ENCODE peak calls at places on chromosomes 12 and 14, in eight cellular contexts. N is left ventricle myocardium superior; Z is T-helper 2 cell; C is activated T-helper 1 cell treated with Interleukin-2 at 50 U/mL for 16 hours; G is HCT116; M is central memory CD8-positive, alpha-beta T cell; L is dorsolateral prefrontal cortex; I is stomach. X is an unnamed sample.

GRCh38 chr12:34625116-34625515 is 602.8 kb downstream of the ALG10 start:
- DNase-seq in Z (no peak), C (no peak), G (peak), N (no peak), I (no peak), M (no peak), L (no peak), X (no peak)

GRCh38 chr14:68375371-68375770 is 417.5 kb downstream of the ZFP36L1 start:
- DNase-seq in M (no peak), C (no peak), I (no peak), G (no peak), N (no peak), L (no peak), Z (no peak), X (no peak)

GRCh38 chr12:33116284-33116683 is 219.7 kb upstream of the PKP2 start:
- DNase-seq in N (no peak), L (no peak), M (no peak), Z (no peak), I (no peak), C (no peak), G (no peak), X (no peak)

GRCh38 chr14:105470163-105470811 is 4.3 kb upstream of the CRIP2 start:
- DNase-seq in G (no peak), Z (no peak), C (no peak), M (no peak), L (no peak), I (no peak), N (no peak), X (no peak)

GRCh38 chr12:76878899-76879709 is at the start of gene CSRP2:
- DNase-seq in N (peak), C (peak), M (no peak), L (peak), Z (peak), I (peak), G (peak), X (peak)

GRCh38 chr12:12889701-12890100 is 1.7 kb upstream of the GPRC5A start:
- DNase-seq in Z (no peak), G (no peak), I (no peak), N (no peak), C (no peak), M (no peak), L (no peak), X (no peak)

GRCh38 chr12:5479761-5480160 is 47.9 kb downstream of the NTF3 start:
- DNase-seq in M (no peak), I (no peak), Z (no peak), L (no peak), N (no peak), C (no peak), G (no peak), X (no peak)

GRCh38 chr14:39322807-39323206 is 89.1 kb downstream of the MIA2 start:
- DNase-seq in I (no peak), C (no peak), L (no peak), M (no peak), G (no peak), N (no peak), Z (no peak), X (no peak)

GRCh38 chr12:41242613-41243012 is 54.5 kb downstream of the PDZRN4 start:
- DNase-seq in N (no peak), M (no peak), C (no peak), Z (no peak), L (no peak), G (no peak), I (no peak), X (no peak)

GRCh38 chr14:24246765-24247212 is 4.4 kb upstream of the TINF2 start:
- DNase-seq in G (no peak), M (no peak), I (no peak), L (no peak), N (no peak), Z (no peak), C (no peak), X (no peak)

GRCh38 chr12:32397703-32398102 is 1.7 kb upstream of the FGD4 start:
- DNase-seq in I (no peak), C (no peak), Z (no peak), M (no peak), N (no peak), G (no peak), L (no peak), X (no peak)

GRCh38 chr12:83122623-83122934 is 435.9 kb downstream of the TMTC2 start:
- DNase-seq in I (no peak), M (no peak), N (no peak), Z (no peak), G (no peak), C (no peak), L (no peak), X (peak)

GRCh38 chr14:105682956-105683570 is 156.7 kb downstream of the TMEM121 start:
- DNase-seq in G (no peak), L (no peak), I (no peak), N (no peak), Z (no peak), C (no peak), M (no peak), X (no peak)

GRCh38 chr14:101350021-101350420 is 211.3 kb upstream of the DIO3 start:
- DNase-seq in L (no peak), Z (no peak), M (no peak), C (no peak), N (no peak), I (peak), G (no peak), X (no peak)